ENCODE peak calls at places on chromosomes 6 and 20, in ten cellular contexts. Y is IMR-90; W is H7; E is right lobe of liver; B is HCT116; R is endodermal cell; S is SJCRH30; L is CD8-positive, alpha-beta T cell; Q is cardiac muscle cell; N is SK-N-SH. F is an unnamed sample.

GRCh38 chr6:2158596-2159271 is 86.7 kb downstream of the GMDS start:
- DNase-seq in S (peak; percentile 5), N (no peak), Y (peak; percentile 12), R (peak; percentile 91), L (no peak), E (no peak), B (peak; percentile 70), W (peak; percentile 67), Q (peak; percentile 50), F (peak; percentile 46)

GRCh38 chr6:157227202-157228166 is 95.8 kb downstream of the TMEM242 start:
- DNase-seq in R (peak; percentile 58), W (peak; percentile 81), Y (no peak), S (no peak), E (no peak), N (peak; percentile 68), Q (no peak), L (no peak), B (no peak), F (no peak)

GRCh38 chr6:3874069-3874468 is 24.9 kb downstream of the FAM50B start:
- DNase-seq in S (no peak), L (peak; percentile 32), B (no peak), Q (no peak), E (no peak), Y (no peak), W (no peak), R (no peak), N (no peak), F (no peak)

GRCh38 chr20:6812530-6812929 is 45.0 kb downstream of the BMP2 start:
- DNase-seq in S (no peak), E (no peak), Q (no peak), B (no peak), W (no peak), L (no peak), N (no peak), R (peak; percentile 55), Y (no peak), F (no peak)

GRCh38 chr6:3226422-3227362 is 761 bp downstream of the TUBB2B start:
- DNase-seq in Q (no peak), B (no peak), E (no peak), N (peak; percentile 72), Y (no peak), W (peak; percentile 84), S (peak; percentile 50), R (peak; percentile 77), L (peak; percentile 58), F (no peak)

GRCh38 chr6:51868591-51869355 is 218.6 kb downstream of the PKHD1 start:
- DNase-seq in E (no peak), N (no peak), Q (no peak), Y (no peak), W (no peak), R (no peak), S (no peak), L (no peak), B (no peak), F (peak; percentile 95)

GRCh38 chr20:57587278-57587988 is 26.5 kb downstream of the PCK1 start:
- DNase-seq in W (no peak), Y (no peak), S (no peak), E (peak; percentile 91), Q (no peak), N (no peak), B (no peak), L (no peak), R (no peak), F (no peak)

GRCh38 chr6:7541175-7542064 is at the start of gene DSP:
- DNase-seq in W (peak; percentile 90), E (peak; percentile 92), B (peak; percentile 48), Q (peak; percentile 8), S (no peak), Y (no peak), N (peak; percentile 36), L (no peak), R (peak; percentile 91), F (peak; percentile 70)

GRCh38 chr20:50762435-50763201 is 31.2 kb downstream of the PARD6B start:
- DNase-seq in Q (peak; percentile 61), E (peak; percentile 97), Y (peak; percentile 76), W (no peak), R (no peak), B (no peak), N (peak; percentile 58), L (peak; percentile 15), S (peak; percentile 67), F (peak; percentile 76)

GRCh38 chr6:106279179-106279578 is 46.4 kb downstream of the ATG5 start:
- DNase-seq in L (no peak), S (no peak), B (no peak), R (no peak), E (no peak), W (no peak), N (no peak), Q (no peak), Y (peak; percentile 35), F (no peak)

GRCh38 chr20:39643292-39643691 is 681.1 kb downstream of the DHX35 start:
- DNase-seq in Y (no peak), W (no peak), S (no peak), B (no peak), N (no peak), Q (no peak), E (no peak), R (no peak), L (no peak), F (no peak)

GRCh38 chr6:135002229-135002844 is 52.3 kb downstream of the HBS1L start:
- DNase-seq in W (no peak), Q (peak; percentile 38), S (peak; percentile 30), N (peak; percentile 22), E (no peak), B (peak; percentile 4), R (no peak), L (no peak), Y (peak; percentile 40), F (peak; percentile 36)

GRCh38 chr6:114747995-114748625 is 405.3 kb upstream of the HS3ST5 start:
- DNase-seq in L (no peak), N (peak; percentile 14), S (peak; percentile 64), Q (peak; percentile 70), B (peak; percentile 16), R (peak; percentile 64), W (no peak), Y (peak; percentile 45), E (peak; percentile 48), F (peak; percentile 33)

GRCh38 chr6:2038096-2038495 is 207.3 kb downstream of the GMDS start:
- DNase-seq in Y (peak; percentile 37), L (peak; percentile 58), B (no peak), N (peak; percentile 59), R (no peak), E (no peak), Q (peak; percentile 90), W (no peak), S (peak; percentile 85), F (no peak)

DNA sequence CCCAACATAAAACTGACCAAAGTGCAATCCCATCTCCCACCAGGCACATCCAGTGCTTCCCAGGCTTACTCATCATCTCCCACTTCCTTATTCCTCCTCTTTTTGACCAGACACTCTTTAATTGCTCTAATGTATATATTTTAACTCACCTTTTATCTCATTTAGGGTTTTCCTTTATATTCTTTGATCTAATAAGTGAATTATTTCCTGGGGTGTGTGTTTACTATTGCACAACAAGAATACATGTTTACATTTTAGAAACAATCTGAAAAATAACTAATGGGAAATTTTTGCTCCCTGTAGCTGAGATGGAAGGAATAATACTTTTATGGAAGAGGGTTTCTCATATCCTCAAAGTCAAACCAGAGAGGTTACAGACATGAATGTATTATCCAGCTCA is 18.4 kb downstream of the RHAG start:
- DNase-seq in R (no peak), N (no peak), Y (no peak), L (no peak), Q (no peak), W (no peak), S (no peak), B (no peak), E (no peak), F (no peak)
- H3K4me3 ChIP-seq in R (no peak overlapping the region), N (no peak overlapping the region), Y (no peak overlapping the region), L (no peak overlapping the region), Q (no peak overlapping the region), W (no peak overlapping the region), S (no peak overlapping the region), B (no peak overlapping the region), E (no peak overlapping the region), F (no peak overlapping the region)

GRCh38 chr6:147448775-147449174 is 59.7 kb upstream of the SAMD5 start:
- DNase-seq in B (no peak), E (no peak), S (no peak), L (no peak), R (peak; percentile 63), N (no peak), Y (no peak), W (no peak), Q (no peak), F (no peak)

GRCh38 chr6:147449405-147450161 is 58.9 kb upstream of the SAMD5 start:
- DNase-seq in S (no peak), R (no peak), B (no peak), W (no peak), Q (no peak), E (no peak), N (no peak), L (no peak), Y (no peak), F (no peak)

GRCh38 chr6:147448212-147448611 is 60.3 kb upstream of the SAMD5 start:
- DNase-seq in W (peak; percentile 31), L (no peak), Y (no peak), N (no peak), S (no peak), B (no peak), Q (no peak), R (peak; percentile 97), E (no peak), F (peak; percentile 44)
- H3K27me3 ChIP-seq in W (peaks cover 3% of the 10 kb centered on the region), L (no peaks in the 10 kb centered on the region), Y (peaks cover 2% of the 10 kb centered on the region), N (peaks cover 4% of the 10 kb centered on the region), S (no peaks in the 10 kb centered on the region), B (no peaks in the 10 kb centered on the region), Q (no peaks in the 10 kb centered on the region), R (no peaks in the 10 kb centered on the region), E (no peaks in the 10 kb centered on the region), F (no peaks in the 10 kb centered on the region)

DNA sequence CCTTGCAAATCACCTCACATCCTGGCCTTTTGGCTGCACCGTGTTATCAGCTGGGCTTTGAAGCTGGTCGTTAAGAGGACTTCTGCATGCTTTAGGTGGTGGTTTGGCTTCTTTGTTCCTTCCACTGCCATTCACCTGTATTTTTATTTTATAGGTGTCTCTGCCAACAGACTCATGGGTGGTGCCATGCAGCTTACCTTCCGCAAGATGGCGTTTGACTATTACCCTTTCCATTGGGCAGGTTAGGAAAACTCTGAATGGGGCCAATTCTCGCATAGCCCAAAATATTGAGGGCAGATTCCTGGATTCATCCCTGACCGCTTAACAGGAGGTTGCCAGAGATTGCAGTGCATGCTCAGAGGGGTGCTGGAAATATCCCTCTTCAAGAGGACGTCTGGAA is 32.4 kb downstream of the TAF11 start:
- DNase-seq in R (peak; percentile 69), N (no peak), W (peak; percentile 27), Y (no peak), B (no peak), Q (no peak), L (no peak), S (no peak), E (no peak), F (no peak)
- H3K36me3 ChIP-seq in R (peaks cover 42% of the 10 kb centered on the region), N (peaks cover 49% of the 10 kb centered on the region), W (peaks cover 33% of the 10 kb centered on the region), Y (peaks cover 25% of the 10 kb centered on the region), B (peaks cover 26% of the 10 kb centered on the region), Q (peaks cover 44% of the 10 kb centered on the region), L (peaks cover 42% of the 10 kb centered on the region), S (peaks cover 4% of the 10 kb centered on the region), E (peaks cover 27% of the 10 kb centered on the region), F (peaks cover 18% of the 10 kb centered on the region)

DNA sequence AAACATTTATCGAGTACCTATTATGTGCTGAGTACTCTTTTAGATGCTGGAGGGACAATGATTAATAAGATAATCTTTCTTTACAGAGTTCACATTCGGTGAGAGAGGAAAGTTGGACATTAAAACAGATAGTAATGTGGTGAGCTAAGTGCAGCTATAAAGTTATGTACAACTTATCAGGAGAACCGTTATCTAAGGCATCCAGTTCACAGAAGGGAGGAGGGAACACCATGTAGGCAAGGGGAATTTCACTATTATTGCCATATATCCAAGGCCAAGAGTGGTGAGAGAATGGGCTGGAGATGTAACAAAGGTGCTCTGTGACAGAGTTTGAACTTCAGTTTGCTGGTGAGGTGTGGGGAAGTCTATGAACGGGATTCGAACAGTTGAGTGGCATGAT is 105.8 kb downstream of the CARMIL1 start:
- DNase-seq in Q (peak; percentile 62), Y (peak; percentile 4), L (no peak), W (no peak), S (no peak), N (no peak), R (no peak), B (no peak), E (no peak), F (no peak)
- H3K4me3 ChIP-seq in Q (no peak overlapping the region), Y (no peak overlapping the region), L (no peak overlapping the region), W (no peak overlapping the region), S (no peak overlapping the region), N (no peak overlapping the region), R (no peak overlapping the region), B (no peak overlapping the region), E (no peak overlapping the region), F (no peak overlapping the region)

F was measured in bronchial epithelial cell.